ENCODE peak calls at places on chromosomes 3 and 15, in nine cellular contexts. P is PC-3, F is NB4, W is A549, J is BJ, X is vagina, E is left ventricle myocardium inferior, Q is uterus, B is AG10803. C is an unnamed sample.

GRCh38 chr15:65248506-65248905 is 37.2 kb upstream of the CILP start:
- DNase-seq in W (no peak), Q (no peak), X (no peak), P (no peak), E (no peak), J (no peak), F (no peak), B (no peak), C (no peak)

GRCh38 chr3:114213262-114213668 is 24.1 kb downstream of the ZNF80 start:
- DNase-seq in E (no peak), B (peak; percentile 68), W (no peak), J (no peak), P (no peak), X (no peak), F (no peak), Q (no peak), C (no peak)

GRCh38 chr3:42257007-42257406 is 9.0 kb downstream of the CCK start:
- DNase-seq in X (no peak), W (no peak), P (no peak), Q (no peak), F (no peak), B (no peak), J (no peak), E (no peak), C (no peak)

GRCh38 chr15:88897456-88898194 is 2.3 kb upstream of the HAPLN3 start:
- DNase-seq in B (peak; percentile 80), E (peak; percentile 90), F (peak; percentile 75), J (no peak), W (peak; percentile 80), Q (peak; percentile 90), X (no peak), P (peak; percentile 77), C (peak; percentile 40)

GRCh38 chr3:194879991-194880939 is 194.6 kb downstream of the FAM43A start:
- DNase-seq in J (no peak), F (peak; percentile 84), E (peak; percentile 80), X (peak; percentile 85), P (peak; percentile 11), Q (peak; percentile 39), B (peak; percentile 53), W (no peak), C (peak; percentile 23)

GRCh38 chr3:43348852-43349574 is 62.7 kb downstream of the SNRK start:
- DNase-seq in P (no peak), X (no peak), E (no peak), F (no peak), Q (no peak), W (no peak), B (no peak), J (no peak), C (no peak)

GRCh38 chr3:8755097-8755496 is 14.3 kb downstream of the OXTR start:
- DNase-seq in X (no peak), B (no peak), Q (no peak), P (no peak), E (no peak), F (no peak), W (no peak), J (no peak), C (no peak)

GRCh38 chr3:128313936-128314335 is 152.8 kb downstream of the DNAJB8 start:
- DNase-seq in F (no peak), J (no peak), P (no peak), E (no peak), Q (no peak), B (no peak), X (peak; percentile 65), W (no peak), C (no peak)

GRCh38 chr3:134328147-134328591 is 46.1 kb downstream of the AMOTL2 start:
- DNase-seq in W (peak; percentile 74), F (peak; percentile 75), B (peak; percentile 96), J (peak; percentile 89), E (no peak), Q (no peak), P (peak; percentile 81), X (no peak), C (peak; percentile 86)

GRCh38 chr15:63028442-63029110 is 14.0 kb upstream of the TPM1 start:
- DNase-seq in F (no peak), P (no peak), E (no peak), B (no peak), Q (no peak), J (no peak), X (no peak), W (no peak), C (no peak)

GRCh38 chr3:135140543-135140942 is 345.5 kb downstream of the EPHB1 start:
- DNase-seq in F (no peak), P (no peak), J (no peak), B (no peak), X (no peak), W (no peak), E (no peak), Q (no peak), C (no peak)

GRCh38 chr3:186806173-186807055 is at the start of gene RFC4:
- DNase-seq in X (no peak), B (peak; percentile 48), Q (peak; percentile 85), J (no peak), W (peak; percentile 79), E (peak; percentile 88), P (peak; percentile 88), F (peak; percentile 90), C (no peak)

GRCh38 chr15:63655683-63656372 is 58.6 kb downstream of the FBXL22 start:
- DNase-seq in Q (no peak), F (no peak), B (no peak), E (no peak), X (no peak), P (no peak), J (no peak), W (no peak), C (no peak)

GRCh38 chr3:49671291-49672288 is 2.6 kb upstream of the APEH start:
- DNase-seq in W (peak; percentile 71), E (peak; percentile 52), Q (peak; percentile 44), X (no peak), P (peak; percentile 87), B (peak; percentile 51), F (peak; percentile 77), J (no peak), C (no peak)

GRCh38 chr3:161414907-161415306 is 43.6 kb upstream of the SPTSSB start:
- DNase-seq in X (no peak), J (no peak), P (no peak), B (no peak), W (no peak), E (no peak), F (no peak), Q (no peak), C (no peak)

GRCh38 chr3:129793947-129794318 is 99.6 kb downstream of the TMCC1 start:
- DNase-seq in J (no peak), B (no peak), Q (no peak), X (no peak), W (no peak), E (no peak), P (no peak), F (peak; percentile 17), C (no peak)

GRCh38 chr3:182414586-182414985 is 378.7 kb upstream of the ATP11B start:
- DNase-seq in W (no peak), B (no peak), F (no peak), E (no peak), X (no peak), J (no peak), P (no peak), Q (no peak), C (no peak)

DNA sequence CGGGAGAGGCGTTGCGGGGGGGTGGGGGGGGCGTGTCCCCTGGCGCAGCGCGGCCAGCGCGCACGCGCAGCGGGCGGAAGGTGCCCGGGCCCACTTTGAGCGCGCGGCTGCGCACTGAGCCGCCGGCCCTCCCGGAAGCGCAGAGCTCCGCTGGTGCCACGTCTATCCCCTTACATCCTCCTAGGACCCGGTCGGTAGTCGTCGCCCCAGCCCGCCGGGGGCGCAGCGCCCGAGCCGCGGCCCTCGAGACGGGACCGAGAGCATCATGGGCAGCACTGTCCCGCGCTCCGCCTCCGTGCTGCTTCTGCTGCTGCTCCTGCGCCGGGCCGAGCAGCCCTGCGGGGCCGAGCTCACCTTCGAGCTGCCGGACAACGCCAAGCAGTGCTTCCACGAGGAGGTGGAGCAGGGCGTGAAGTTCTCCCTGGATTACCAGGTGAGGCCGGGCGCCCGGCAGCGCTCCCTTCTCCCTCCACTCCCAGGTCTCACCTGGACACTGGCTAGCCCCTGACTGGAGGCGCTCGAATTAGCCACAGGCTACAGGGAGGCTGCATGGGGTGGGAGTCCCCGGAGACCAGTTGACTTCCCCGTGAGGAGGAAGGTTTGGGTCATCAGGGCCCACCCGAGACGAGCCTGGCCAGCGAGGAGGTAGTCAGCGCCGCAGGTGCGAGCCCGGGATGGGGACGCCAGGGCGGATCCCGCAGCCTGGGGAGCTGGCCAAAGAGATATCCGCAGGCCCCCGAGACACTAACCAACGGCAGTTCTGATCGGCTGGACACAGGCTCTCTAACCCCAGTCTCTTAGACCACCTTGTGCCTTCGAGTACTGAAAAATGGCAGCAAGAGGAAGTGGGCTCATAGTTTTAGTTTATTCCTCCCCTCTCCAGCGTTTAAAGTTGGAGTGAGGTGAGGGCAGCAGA is at the start of gene TMED3:
- DNase-seq in P (peak; percentile 82), B (peak; percentile 82), E (peak; percentile 66), W (peak; percentile 90), J (peak; percentile 35), Q (peak; percentile 32), F (peak; percentile 92), X (no peak), C (peak; percentile 48)
- TF ChIP-seq CTCF in P (peak; percentile 19), B (peak; percentile 24), E (peak; percentile 16), W (peak; percentile 24), J (peak; percentile 46), Q (no peak), F (peak; percentile 22), X (no peak), C (no peak)

GRCh38 chr3:37494206-37494605 is 319.8 kb upstream of the LRRFIP2 start:
- DNase-seq in X (no peak), W (no peak), P (no peak), E (no peak), F (peak; percentile 45), B (peak; percentile 54), Q (no peak), J (no peak), C (no peak)
- H3K4me3 ChIP-seq in X (no peak overlapping the region), W (no peak overlapping the region), P (no peak overlapping the region), E (no peak overlapping the region), F (no peak overlapping the region), B (no peak overlapping the region), Q (no peak overlapping the region), J (no peak overlapping the region), C (no peak overlapping the region)

GRCh38 chr15:100385300-100385699 is 43.5 kb upstream of the ADAMTS17 start:
- DNase-seq in X (no peak), Q (no peak), P (no peak), F (no peak), B (no peak), J (no peak), E (no peak), W (no peak), C (no peak)

GRCh38 chr15:100384108-100384410 is 42.3 kb upstream of the ADAMTS17 start:
- DNase-seq in B (no peak), E (no peak), W (no peak), F (no peak), X (no peak), P (no peak), J (no peak), Q (no peak), C (no peak)

GRCh38 chr15:100383302-100384107 is 41.7 kb upstream of the ADAMTS17 start:
- DNase-seq in P (peak; percentile 75), B (no peak), W (peak; percentile 64), F (peak; percentile 63), E (no peak), Q (no peak), J (no peak), X (no peak), C (no peak)
- TF ChIP-seq CTCF in P (peak; percentile 80), B (peak; percentile 5), W (peak; percentile 74), F (peak; percentile 53), E (peak; percentile 46), Q (peak; percentile 38), J (no peak), X (no peak), C (peak; percentile 21)

GRCh38 chr15:93088200-93088980 is 621 bp downstream of the RGMA start:
- DNase-seq in F (no peak), B (no peak), E (peak; percentile 45), Q (no peak), P (no peak), X (no peak), W (peak; percentile 31), J (no peak), C (no peak)
- H3K4me3 ChIP-seq in F (no peak overlapping the region), B (no peak overlapping the region), E (peak overlapping the region; percentile 83), Q (peak overlapping the region; percentile 51), P (peak overlapping the region; percentile 32), X (peak overlapping the region; percentile 67), W (peak overlapping the region; percentile 45), J (no peak overlapping the region), C (no peak overlapping the region)